ENCODE peak calls at places on chromosomes 11 and 22, in five cellular contexts. W is amniotic stem cell, C is GOT3, M is fibroblast of lung, X is RWPE1. J is an unnamed sample.

GRCh38 chr11:32080381-32080980 is 10.4 kb upstream of the RCN1 start:
- DNase-seq in X (no peak), C (no peak), M (no peak), W (no peak), J (no peak)

GRCh38 chr11:111347723-111348115 is 31.4 kb downstream of the POU2AF1 start:
- DNase-seq in X (no peak), C (no peak), M (no peak), W (peak), J (no peak)

GRCh38 chr22:46349238-46349637 is 13.7 kb downstream of the TRMU start:
- DNase-seq in X (no peak), W (no peak), C (no peak), M (no peak), J (no peak)

GRCh38 chr11:85076535-85077330 is 550.4 kb downstream of the DLG2 start:
- DNase-seq in M (peak), W (no peak), C (no peak), X (no peak), J (no peak)

GRCh38 chr11:47233989-47234668 is 14.5 kb downstream of the ACP2 start:
- DNase-seq in C (no peak), W (no peak), M (peak), X (no peak), J (no peak)

GRCh38 chr11:119846374-119846773 is 117.4 kb upstream of the NECTIN1 start:
- DNase-seq in C (no peak), W (no peak), M (no peak), X (no peak), J (no peak)

GRCh38 chr11:28146123-28146751 is 38.0 kb downstream of the METTL15 start:
- DNase-seq in C (no peak), X (peak), W (peak), M (peak), J (no peak)

GRCh38 chr11:66617148-66617814 is 851 bp downstream of the RBM14 start:
- DNase-seq in X (peak), W (no peak), C (no peak), M (no peak), J (no peak)

GRCh38 chr11:95584589-95584988 is 205.0 kb downstream of the FAM76B start:
- DNase-seq in C (no peak), X (no peak), M (no peak), W (no peak), J (no peak)

GRCh38 chr11:15180212-15180814 is 65.6 kb downstream of the INSC start:
- DNase-seq in M (no peak), W (no peak), C (no peak), X (no peak), J (no peak)

GRCh38 chr11:19923631-19924030 is 211.0 kb downstream of the NAV2 start:
- DNase-seq in X (no peak), M (no peak), C (no peak), W (no peak), J (no peak)

GRCh38 chr22:43094085-43094484 is 4.9 kb upstream of the TTLL1 start:
- DNase-seq in M (no peak), X (no peak), C (no peak), W (no peak), J (no peak)

GRCh38 chr11:97786961-97787360 is 1233.8 kb upstream of the CNTN5 start:
- DNase-seq in W (no peak), X (no peak), M (no peak), C (no peak), J (no peak)

GRCh38 chr22:48677168-48677520 is 1150.5 kb downstream of the BRD1 start:
- DNase-seq in M (no peak), C (no peak), X (no peak), W (no peak), J (no peak)

GRCh38 chr11:113305440-113306336 is 8.7 kb upstream of the TTC12 start:
- DNase-seq in M (peak), X (peak), W (peak), C (no peak), J (no peak)

GRCh38 chr11:64224151-64224890 is 1.7 kb downstream of the TRPT1 start:
- DNase-seq in C (no peak), W (no peak), M (no peak), X (peak), J (no peak)

GRCh38 chr11:84719935-84720577 is 907.1 kb downstream of the DLG2 start:
- DNase-seq in C (no peak), X (no peak), M (no peak), W (no peak), J (no peak)

GRCh38 chr11:61534901-61535839 is 26.6 kb downstream of the LRRC10B start:
- DNase-seq in W (no peak), X (no peak), M (no peak), C (no peak), J (no peak)

GRCh38 chr11:28581286-28582242 is 473.4 kb downstream of the METTL15 start:
- DNase-seq in X (no peak), C (no peak), M (no peak), W (no peak), J (no peak)

GRCh38 chr22:31349960-31350359 is 3.8 kb upstream of the PATZ1 start:
- DNase-seq in C (no peak), W (no peak), X (no peak), M (no peak), J (no peak)

GRCh38 chr11:118657238-118657637 is 22.2 kb downstream of the TREH start:
- DNase-seq in C (no peak), W (no peak), M (no peak), X (no peak), J (no peak)

GRCh38 chr11:62885137-62885536 is 4.4 kb downstream of the SLC3A2 start:
- DNase-seq in W (no peak), C (no peak), M (no peak), X (no peak), J (no peak)

GRCh38 chr11:66008468-66009101 is 3.2 kb upstream of the CST6 start:
- DNase-seq in X (peak), W (no peak), C (no peak), M (no peak), J (no peak)

GRCh38 chr22:46088541-46089311 is 61.6 kb upstream of the PPARA start:
- DNase-seq in C (no peak), X (no peak), W (peak), M (peak), J (no peak)

GRCh38 chr11:58047818-58048217 is 17.1 kb downstream of the OR6Q1 start:
- DNase-seq in X (no peak), W (no peak), M (no peak), C (no peak), J (no peak)

GRCh38 chr11:122617297-122617696 is 38.2 kb upstream of the UBASH3B start:
- DNase-seq in W (no peak), C (no peak), M (no peak), X (peak), J (no peak)

GRCh38 chr11:13800901-13801300 is 132.4 kb downstream of the FAR1 start:
- DNase-seq in M (no peak), W (no peak), C (no peak), X (no peak), J (no peak)

GRCh38 chr11:75931124-75931523 is 116.1 kb downstream of the UVRAG start:
- DNase-seq in X (no peak), C (no peak), W (no peak), M (peak), J (no peak)

GRCh38 chr11:1570896-1571759 is 943 bp downstream of the DUSP8 start:
- DNase-seq in C (no peak), W (no peak), X (no peak), M (no peak), J (no peak)

GRCh38 chr11:128455766-128456165 is 131.6 kb downstream of the ETS1 start:
- DNase-seq in C (no peak), M (no peak), W (no peak), X (no peak), J (no peak)

GRCh38 chr11:134443246-134443645 is 31.2 kb upstream of the B3GAT1 start:
- DNase-seq in M (no peak), W (no peak), C (no peak), X (no peak), J (no peak)

GRCh38 chr22:35634981-35635540 is 13.2 kb upstream of the APOL6 start:
- DNase-seq in C (no peak), M (no peak), X (no peak), W (no peak), J (no peak)

GRCh38 chr11:63710476-63711217 is 29.3 kb downstream of the RTN3 start:
- DNase-seq in W (no peak), X (no peak), C (no peak), M (peak), J (no peak)

GRCh38 chr11:19398772-19399542 is 158.2 kb upstream of the E2F8 start:
- DNase-seq in X (peak), C (no peak), M (peak), W (no peak), J (no peak)

J was measured in GM12864.